ENCODE peak calls at places on chromosomes 13 and 19, in eight cellular contexts. P is HTR-8/SVneo; R is iPS DF 19.7; D is NCI-H2081; X is T-helper 2 cell treated with Interferon-gamma antibody and Interleukin-4, amounts not matched to agents 5 μg/mL and 100 μg/mL, for 36 hours; I is KBM-7; T is activated CD8-positive, alpha-beta T cell treated with anti-CD3 and anti-CD28 coated beads, Interleukin-2, amount 10 ng/mL, durations not matched to agents 7 days and 5 days; Q is effector memory CD4-positive, alpha-beta T cell. O is an unnamed sample.

GRCh38 chr19:38265213-38265861 is 964 bp downstream of the SPINT2 start:
- DNase-seq in P (no peak), R (no peak), D (no peak), X (no peak), I (peak), T (peak), Q (no peak), O (peak)

GRCh38 chr19:55483681-55484361 is 1.2 kb upstream of the NAT14 start:
- DNase-seq in P (no peak), R (no peak), D (no peak), X (no peak), I (no peak), T (no peak), Q (no peak), O (no peak)

GRCh38 chr13:113967206-113967720 is 6.6 kb downstream of the C13orf46 start:
- DNase-seq in P (no peak), R (no peak), D (no peak), X (no peak), I (no peak), T (no peak), Q (no peak), O (no peak)

GRCh38 chr19:35222373-35223005 is 6.0 kb downstream of the FAM187B start:
- DNase-seq in P (no peak), R (no peak), D (no peak), X (no peak), I (no peak), T (no peak), Q (no peak), O (no peak)

GRCh38 chr19:32877323-32877912 is 7.9 kb upstream of the SLC7A9 start:
- DNase-seq in P (no peak), R (no peak), D (no peak), X (no peak), I (no peak), T (no peak), Q (no peak), O (no peak)

GRCh38 chr19:49180659-49181058 is 23.1 kb downstream of the TRPM4 start:
- DNase-seq in P (no peak), R (no peak), D (no peak), X (no peak), I (no peak), T (no peak), Q (no peak), O (no peak)

GRCh38 chr19:35059799-35060091 is 18.2 kb downstream of the HPN start:
- DNase-seq in P (no peak), R (no peak), D (no peak), X (no peak), I (no peak), T (no peak), Q (no peak), O (no peak)

GRCh38 chr19:10744848-10745293 is 27.0 kb downstream of the DNM2 start:
- DNase-seq in P (no peak), R (no peak), D (no peak), X (no peak), I (no peak), T (no peak), Q (no peak), O (no peak)

GRCh38 chr19:53872762-53873161 is 5.1 kb downstream of the MYADM start:
- DNase-seq in P (no peak), R (no peak), D (no peak), X (no peak), I (no peak), T (no peak), Q (no peak), O (peak)

GRCh38 chr13:104671901-104672300 is 1605.7 kb upstream of the SLC10A2 start:
- DNase-seq in P (no peak), R (no peak), D (no peak), X (no peak), I (no peak), T (no peak), Q (no peak), O (no peak)

GRCh38 chr19:10747674-10748073 is 29.8 kb downstream of the DNM2 start:
- DNase-seq in P (no peak), R (no peak), D (no peak), X (no peak), I (no peak), T (no peak), Q (no peak), O (no peak)

O was measured in CD8-positive, alpha-beta memory T cell.